ENCODE peak calls at places on chromosome 20, in eight cellular contexts. One of them, this sample, is unnamed.

GRCh38 chr20:17636523-17637412 is 45.3 kb downstream of the RRBP1 start:
- DNase-seq in mesenchymal stem cell: no peak
- DNase-seq in effector memory CD4-positive, alpha-beta T cell: no peak
- DNase-seq in AG04450: no peak
- DNase-seq in small intestine: no peak
- DNase-seq in NT2/D1: no peak
- DNase-seq in fibroblast of lung: no peak
- DNase-seq in uterus: no peak
- DNase-seq in this sample: no peak

GRCh38 chr20:24100370-24101011 is 111.9 kb upstream of the GGTLC1 start:
- DNase-seq in uterus: peak
- DNase-seq in effector memory CD4-positive, alpha-beta T cell: peak
- DNase-seq in AG04450: no peak
- DNase-seq in fibroblast of lung: peak
- DNase-seq in mesenchymal stem cell: peak
- DNase-seq in NT2/D1: peak
- DNase-seq in small intestine: peak
- DNase-seq in this sample: peak

GRCh38 chr20:44742304-44743079 is 3.2 kb upstream of the KCNK15 start:
- DNase-seq in fibroblast of lung: no peak
- DNase-seq in mesenchymal stem cell: no peak
- DNase-seq in uterus: no peak
- DNase-seq in AG04450: no peak
- DNase-seq in NT2/D1: no peak
- DNase-seq in small intestine: no peak
- DNase-seq in effector memory CD4-positive, alpha-beta T cell: no peak
- DNase-seq in this sample: no peak

GRCh38 chr20:48898210-48898609 is 23.3 kb upstream of the ARFGEF2 start:
- DNase-seq in NT2/D1: no peak
- DNase-seq in effector memory CD4-positive, alpha-beta T cell: no peak
- DNase-seq in uterus: no peak
- DNase-seq in small intestine: no peak
- DNase-seq in AG04450: no peak
- DNase-seq in mesenchymal stem cell: peak
- DNase-seq in fibroblast of lung: no peak
- DNase-seq in this sample: no peak

GRCh38 chr20:18443841-18444240 is 23.0 kb downstream of the DZANK1 start:
- DNase-seq in small intestine: no peak
- DNase-seq in mesenchymal stem cell: peak
- DNase-seq in fibroblast of lung: peak
- DNase-seq in AG04450: no peak
- DNase-seq in NT2/D1: no peak
- DNase-seq in uterus: no peak
- DNase-seq in effector memory CD4-positive, alpha-beta T cell: no peak
- DNase-seq in this sample: no peak

GRCh38 chr20:63090682-63091571 is 84.2 kb upstream of the BHLHE23 start:
- DNase-seq in uterus: peak
- DNase-seq in AG04450: no peak
- DNase-seq in small intestine: no peak
- DNase-seq in fibroblast of lung: no peak
- DNase-seq in effector memory CD4-positive, alpha-beta T cell: no peak
- DNase-seq in NT2/D1: no peak
- DNase-seq in mesenchymal stem cell: no peak
- DNase-seq in this sample: no peak

GRCh38 chr20:20461526-20461925 is 93.6 kb downstream of the INSM1 start:
- DNase-seq in mesenchymal stem cell: no peak
- DNase-seq in small intestine: no peak
- DNase-seq in effector memory CD4-positive, alpha-beta T cell: no peak
- DNase-seq in NT2/D1: no peak
- DNase-seq in AG04450: no peak
- DNase-seq in uterus: no peak
- DNase-seq in fibroblast of lung: no peak
- DNase-seq in this sample: peak

GRCh38 chr20:61589055-61589385 is 337.0 kb downstream of the CDH4 start:
- DNase-seq in effector memory CD4-positive, alpha-beta T cell: no peak
- DNase-seq in small intestine: no peak
- DNase-seq in uterus: no peak
- DNase-seq in fibroblast of lung: peak
- DNase-seq in AG04450: peak
- DNase-seq in mesenchymal stem cell: peak
- DNase-seq in NT2/D1: no peak
- DNase-seq in this sample: no peak

GRCh38 chr20:20452254-20452676 is 84.4 kb downstream of the INSM1 start:
- DNase-seq in mesenchymal stem cell: peak
- DNase-seq in small intestine: no peak
- DNase-seq in effector memory CD4-positive, alpha-beta T cell: peak
- DNase-seq in AG04450: peak
- DNase-seq in fibroblast of lung: peak
- DNase-seq in NT2/D1: peak
- DNase-seq in uterus: no peak
- DNase-seq in this sample: peak

GRCh38 chr20:22574545-22575086 is 9.8 kb downstream of the FOXA2 start:
- DNase-seq in uterus: no peak
- DNase-seq in NT2/D1: no peak
- DNase-seq in mesenchymal stem cell: no peak
- DNase-seq in small intestine: no peak
- DNase-seq in effector memory CD4-positive, alpha-beta T cell: no peak
- DNase-seq in AG04450: no peak
- DNase-seq in fibroblast of lung: no peak
- DNase-seq in this sample: no peak
- H3K4me3 ChIP-seq in uterus: no peak
- H3K4me3 ChIP-seq in NT2/D1: no peak
- H3K4me3 ChIP-seq in mesenchymal stem cell: no peak
- H3K4me3 ChIP-seq in small intestine: no peak
- H3K4me3 ChIP-seq in effector memory CD4-positive, alpha-beta T cell: no peak
- H3K4me3 ChIP-seq in AG04450: no peak
- H3K4me3 ChIP-seq in fibroblast of lung: no peak
- H3K4me3 ChIP-seq in this sample: no peak

GRCh38 chr20:32296412-32296811 is 19.0 kb downstream of the KIF3B start:
- DNase-seq in NT2/D1: no peak
- DNase-seq in small intestine: no peak
- DNase-seq in fibroblast of lung: peak
- DNase-seq in AG04450: no peak
- DNase-seq in effector memory CD4-positive, alpha-beta T cell: no peak
- DNase-seq in mesenchymal stem cell: no peak
- DNase-seq in uterus: no peak
- DNase-seq in this sample: no peak

GRCh38 chr20:32300647-32301046 is 23.2 kb downstream of the KIF3B start:
- DNase-seq in small intestine: no peak
- DNase-seq in NT2/D1: no peak
- DNase-seq in mesenchymal stem cell: no peak
- DNase-seq in fibroblast of lung: no peak
- DNase-seq in AG04450: no peak
- DNase-seq in effector memory CD4-positive, alpha-beta T cell: no peak
- DNase-seq in uterus: no peak
- DNase-seq in this sample: no peak

GRCh38 chr20:32294071-32294470 is 16.6 kb downstream of the KIF3B start:
- DNase-seq in effector memory CD4-positive, alpha-beta T cell: no peak
- DNase-seq in mesenchymal stem cell: no peak
- DNase-seq in small intestine: no peak
- DNase-seq in NT2/D1: no peak
- DNase-seq in uterus: no peak
- DNase-seq in fibroblast of lung: no peak
- DNase-seq in AG04450: no peak
- DNase-seq in this sample: peak

GRCh38 chr20:32297439-32297838 is 20.0 kb downstream of the KIF3B start:
- DNase-seq in fibroblast of lung: no peak
- DNase-seq in mesenchymal stem cell: no peak
- DNase-seq in effector memory CD4-positive, alpha-beta T cell: no peak
- DNase-seq in small intestine: no peak
- DNase-seq in uterus: no peak
- DNase-seq in NT2/D1: no peak
- DNase-seq in AG04450: no peak
- DNase-seq in this sample: no peak

GRCh38 chr20:32296874-32297420 is 19.5 kb downstream of the KIF3B start:
- DNase-seq in AG04450: no peak
- DNase-seq in effector memory CD4-positive, alpha-beta T cell: no peak
- DNase-seq in small intestine: no peak
- DNase-seq in mesenchymal stem cell: no peak
- DNase-seq in NT2/D1: no peak
- DNase-seq in uterus: no peak
- DNase-seq in fibroblast of lung: peak
- DNase-seq in this sample: no peak
- H3K4me3 ChIP-seq in AG04450: no peak
- H3K4me3 ChIP-seq in effector memory CD4-positive, alpha-beta T cell: no peak
- H3K4me3 ChIP-seq in small intestine: no peak
- H3K4me3 ChIP-seq in mesenchymal stem cell: no peak
- H3K4me3 ChIP-seq in NT2/D1: no peak
- H3K4me3 ChIP-seq in uterus: no peak
- H3K4me3 ChIP-seq in fibroblast of lung: no peak
- H3K4me3 ChIP-seq in this sample: no peak

DNA sequence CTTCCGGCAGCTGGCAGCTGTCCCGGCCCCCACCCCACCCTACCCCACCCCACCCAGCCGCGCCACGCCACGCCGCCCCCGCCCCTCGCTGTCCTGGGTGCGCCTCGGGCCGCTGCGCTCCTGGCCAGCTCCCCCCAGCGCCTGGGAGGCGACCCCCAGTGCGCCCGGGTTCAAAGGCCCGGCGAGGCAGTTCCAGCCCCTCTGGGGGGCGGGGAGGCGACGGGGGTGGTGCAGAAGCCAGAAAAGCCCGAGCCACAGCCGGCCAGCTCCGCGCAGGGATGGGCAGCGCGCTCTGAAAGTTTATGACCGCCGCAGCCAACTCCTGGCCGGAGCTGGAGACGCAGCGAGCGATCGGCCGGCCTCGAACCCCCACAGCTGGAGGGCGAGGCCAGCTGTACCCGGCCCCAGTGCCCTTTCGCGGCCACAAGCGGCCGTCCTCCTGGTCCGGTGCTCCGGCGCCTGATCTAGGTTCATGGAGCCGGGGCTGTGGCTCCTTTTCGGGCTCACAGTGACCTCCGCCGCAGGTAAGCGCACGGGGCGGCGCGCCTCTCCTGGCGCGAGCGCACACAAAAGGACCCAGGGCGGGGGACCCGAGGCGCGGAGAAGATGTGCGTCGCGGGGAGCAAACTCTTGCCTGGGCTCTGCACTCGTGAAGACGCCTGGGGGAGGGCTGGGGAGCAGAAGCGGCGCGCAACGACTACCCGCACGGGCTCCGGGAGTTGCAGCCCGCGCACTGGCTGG is at the start of gene EDN3:
- DNase-seq in mesenchymal stem cell: no peak
- DNase-seq in effector memory CD4-positive, alpha-beta T cell: no peak
- DNase-seq in fibroblast of lung: no peak
- DNase-seq in NT2/D1: peak
- DNase-seq in small intestine: peak
- DNase-seq in uterus: no peak
- DNase-seq in AG04450: no peak
- DNase-seq in this sample: no peak
- H3K4me3 ChIP-seq in mesenchymal stem cell: no peak
- H3K4me3 ChIP-seq in effector memory CD4-positive, alpha-beta T cell: no peak
- H3K4me3 ChIP-seq in fibroblast of lung: no peak
- H3K4me3 ChIP-seq in NT2/D1: peak
- H3K4me3 ChIP-seq in small intestine: no peak
- H3K4me3 ChIP-seq in uterus: no peak
- H3K4me3 ChIP-seq in AG04450: no peak
- H3K4me3 ChIP-seq in this sample: no peak

GRCh38 chr20:59048681-59049030 is 6.1 kb upstream of the PRELID3B start:
- DNase-seq in NT2/D1: no peak
- DNase-seq in fibroblast of lung: no peak
- DNase-seq in small intestine: no peak
- DNase-seq in uterus: no peak
- DNase-seq in mesenchymal stem cell: no peak
- DNase-seq in AG04450: no peak
- DNase-seq in effector memory CD4-positive, alpha-beta T cell: no peak
- DNase-seq in this sample: no peak
- H3K4me3 ChIP-seq in NT2/D1: no peak
- H3K4me3 ChIP-seq in fibroblast of lung: no peak
- H3K4me3 ChIP-seq in small intestine: no peak
- H3K4me3 ChIP-seq in uterus: no peak
- H3K4me3 ChIP-seq in mesenchymal stem cell: no peak
- H3K4me3 ChIP-seq in AG04450: no peak
- H3K4me3 ChIP-seq in effector memory CD4-positive, alpha-beta T cell: no peak
- H3K4me3 ChIP-seq in this sample: no peak

GRCh38 chr20:56626367-56627121 is 2.6 kb upstream of the TFAP2C start:
- DNase-seq in NT2/D1: peak
- DNase-seq in small intestine: no peak
- DNase-seq in AG04450: no peak
- DNase-seq in effector memory CD4-positive, alpha-beta T cell: no peak
- DNase-seq in mesenchymal stem cell: peak
- DNase-seq in fibroblast of lung: no peak
- DNase-seq in uterus: no peak
- DNase-seq in this sample: peak

GRCh38 chr20:56625837-56626236 is 3.3 kb upstream of the TFAP2C start:
- DNase-seq in uterus: no peak
- DNase-seq in effector memory CD4-positive, alpha-beta T cell: no peak
- DNase-seq in fibroblast of lung: no peak
- DNase-seq in AG04450: no peak
- DNase-seq in mesenchymal stem cell: peak
- DNase-seq in small intestine: no peak
- DNase-seq in NT2/D1: no peak
- DNase-seq in this sample: no peak

GRCh38 chr20:56628873-56629463 is at the start of gene TFAP2C:
- DNase-seq in NT2/D1: no peak
- DNase-seq in mesenchymal stem cell: peak
- DNase-seq in fibroblast of lung: no peak
- DNase-seq in effector memory CD4-positive, alpha-beta T cell: no peak
- DNase-seq in AG04450: no peak
- DNase-seq in small intestine: peak
- DNase-seq in uterus: peak
- DNase-seq in this sample: peak

GRCh38 chr20:56628015-56628872 is 862 bp upstream of the TFAP2C start:
- DNase-seq in NT2/D1: no peak
- DNase-seq in mesenchymal stem cell: peak
- DNase-seq in fibroblast of lung: no peak
- DNase-seq in AG04450: no peak
- DNase-seq in uterus: no peak
- DNase-seq in effector memory CD4-positive, alpha-beta T cell: no peak
- DNase-seq in small intestine: no peak
- DNase-seq in this sample: peak

DNA sequence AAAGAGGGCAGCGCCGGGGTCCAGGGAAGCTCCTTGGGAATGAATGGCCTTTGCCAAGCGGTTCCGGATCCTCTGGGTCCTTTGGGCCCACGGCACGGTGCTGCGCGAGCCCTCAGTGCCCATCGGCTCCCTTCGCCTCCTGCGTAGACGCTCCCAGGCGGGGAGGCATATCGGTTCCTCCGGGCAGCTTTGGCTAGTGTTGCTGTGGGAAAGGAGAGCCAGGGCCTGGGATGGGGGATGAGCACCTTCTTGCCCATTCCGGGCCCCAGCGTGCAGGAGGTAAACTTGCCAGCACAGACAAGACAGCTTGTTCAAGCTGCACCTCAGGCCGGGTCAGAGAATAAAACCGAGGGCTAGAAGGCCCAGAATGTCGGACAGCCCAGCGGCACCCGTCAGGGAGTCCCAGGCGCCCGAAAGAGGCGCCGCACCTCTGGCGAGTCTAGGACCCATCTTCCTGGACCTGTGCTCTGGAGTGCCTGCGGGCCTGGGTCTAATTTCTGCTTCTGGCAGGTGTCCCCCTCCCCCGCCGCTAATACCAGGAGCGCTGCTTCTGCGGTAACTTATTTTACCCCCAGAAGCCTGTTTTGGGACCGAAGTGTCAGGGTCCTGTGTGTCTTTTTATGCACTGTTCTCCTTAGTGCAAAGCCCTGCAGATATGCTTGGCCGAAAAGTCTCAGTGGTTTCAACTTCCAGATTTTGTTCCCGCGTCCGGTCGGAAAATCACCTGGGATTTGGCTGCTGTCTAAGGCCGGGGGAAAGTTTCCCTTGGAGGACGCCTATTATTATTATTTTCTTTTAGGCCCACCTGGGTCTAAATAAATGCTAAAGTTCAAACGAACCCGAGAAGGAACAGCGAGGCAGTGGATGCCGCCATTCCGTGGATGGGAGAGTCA is 1.7 kb upstream of the TFAP2C start:
- DNase-seq in uterus: no peak
- DNase-seq in small intestine: no peak
- DNase-seq in fibroblast of lung: no peak
- DNase-seq in AG04450: no peak
- DNase-seq in mesenchymal stem cell: peak
- DNase-seq in effector memory CD4-positive, alpha-beta T cell: no peak
- DNase-seq in NT2/D1: no peak
- DNase-seq in this sample: no peak
- H3K4me3 ChIP-seq in uterus: no peak
- H3K4me3 ChIP-seq in small intestine: no peak
- H3K4me3 ChIP-seq in fibroblast of lung: no peak
- H3K4me3 ChIP-seq in AG04450: no peak
- H3K4me3 ChIP-seq in mesenchymal stem cell: no peak
- H3K4me3 ChIP-seq in effector memory CD4-positive, alpha-beta T cell: no peak
- H3K4me3 ChIP-seq in NT2/D1: peak
- H3K4me3 ChIP-seq in this sample: peak